ENCODE peak calls at places on chromosomes 6 and 20, in seven cellular contexts. Z is A549, K is AG04450, P is upper lobe of right lung, F is breast epithelium, J is suprapubic skin, S is gastrocnemius medialis. O is an unnamed sample.

GRCh38 chr6:15518057-15518456 is 144.8 kb downstream of the DTNBP1 start:
- DNase-seq in J (peak; percentile 31), Z (no peak), K (no peak), F (no peak), S (no peak), P (peak; percentile 53), O (no peak)

GRCh38 chr20:54479138-54479906 is 3.9 kb downstream of the DOK5 start:
- DNase-seq in P (no peak), K (no peak), S (no peak), J (no peak), Z (no peak), F (no peak), O (no peak)

GRCh38 chr20:1841554-1842140 is 53.6 kb upstream of the SIRPA start:
- DNase-seq in Z (no peak), S (peak; percentile 57), F (no peak), K (no peak), P (no peak), J (no peak), O (peak; percentile 44)

GRCh38 chr6:113315879-113316278 is 541.3 kb upstream of the MARCKS start:
- DNase-seq in S (no peak), F (no peak), Z (no peak), K (no peak), J (no peak), P (no peak), O (no peak)

GRCh38 chr20:10061641-10062040 is 26.9 kb downstream of the ANKEF1 start:
- DNase-seq in P (no peak), F (no peak), J (no peak), S (no peak), Z (no peak), K (no peak), O (no peak)

GRCh38 chr20:53949319-53949839 is 121.0 kb downstream of the BCAS1 start:
- DNase-seq in P (peak; percentile 69), Z (no peak), K (no peak), S (no peak), J (no peak), F (no peak), O (peak; percentile 90)

GRCh38 chr6:139679516-139680179 is 305.2 kb upstream of the CITED2 start:
- DNase-seq in S (no peak), Z (no peak), J (no peak), K (no peak), P (no peak), F (no peak), O (no peak)

GRCh38 chr6:1347187-1347560 is 35.3 kb downstream of the FOXQ1 start:
- DNase-seq in K (no peak), P (no peak), F (no peak), S (no peak), Z (no peak), J (no peak), O (no peak)

GRCh38 chr6:163355471-163355991 is 59.0 kb upstream of the QKI start:
- DNase-seq in S (no peak), J (no peak), F (no peak), K (no peak), Z (no peak), P (peak; percentile 81), O (peak; percentile 27)

GRCh38 chr20:23361108-23361650 is 803 bp upstream of the GZF1 start:
- DNase-seq in J (no peak), P (no peak), K (no peak), Z (peak; percentile 30), F (no peak), S (peak; percentile 47), O (peak; percentile 10)

GRCh38 chr6:19697744-19698290 is 139.4 kb upstream of the ID4 start:
- DNase-seq in S (no peak), P (no peak), J (no peak), K (peak; percentile 41), F (no peak), Z (no peak), O (no peak)

GRCh38 chr20:49853640-49854039 is 41.0 kb downstream of the SLC9A8 start:
- DNase-seq in P (no peak), K (peak; percentile 32), S (peak; percentile 47), F (no peak), J (no peak), Z (no peak), O (peak; percentile 98)

GRCh38 chr6:159691963-159692287 is 1.1 kb downstream of the SOD2 start:
- DNase-seq in Z (no peak), K (no peak), J (no peak), S (no peak), F (no peak), P (no peak), O (peak; percentile 12)

GRCh38 chr20:10532351-10532750 is 97.2 kb downstream of the SLX4IP start:
- DNase-seq in P (no peak), K (no peak), J (no peak), F (no peak), S (no peak), Z (no peak), O (no peak)

GRCh38 chr20:53948383-53949318 is 121.7 kb downstream of the BCAS1 start:
- DNase-seq in K (no peak), F (no peak), J (no peak), S (no peak), Z (no peak), P (no peak), O (no peak)

GRCh38 chr6:109255946-109256628 is 126.2 kb downstream of the CD164 start:
- DNase-seq in K (no peak), P (no peak), S (no peak), Z (no peak), F (no peak), J (no peak), O (no peak)

GRCh38 chr20:41408131-41408789 is 41.6 kb upstream of the EMILIN3 start:
- DNase-seq in F (no peak), J (no peak), Z (no peak), P (no peak), S (peak; percentile 75), K (no peak), O (no peak)

GRCh38 chr6:148747145-148747492 is 289 bp downstream of the UST start:
- DNase-seq in S (peak; percentile 29), K (no peak), Z (peak; percentile 14), J (peak; percentile 81), P (peak; percentile 82), F (peak; percentile 59), O (no peak)

GRCh38 chr6:166626177-166627038 is 643 bp downstream of the RPS6KA2 start:
- DNase-seq in J (no peak), K (no peak), Z (no peak), S (no peak), P (peak; percentile 77), F (peak; percentile 59), O (no peak)

GRCh38 chr6:163392533-163392932 is 22.0 kb upstream of the QKI start:
- DNase-seq in J (no peak), K (no peak), S (no peak), F (no peak), P (no peak), Z (no peak), O (peak; percentile 85)

GRCh38 chr6:168666170-168666569 is 225.2 kb downstream of the SMOC2 start:
- DNase-seq in Z (no peak), J (no peak), S (no peak), F (no peak), K (no peak), P (no peak), O (peak; percentile 60)

GRCh38 chr20:36624068-36624813 is 18.7 kb downstream of the RAB5IF start:
- DNase-seq in K (no peak), P (no peak), F (no peak), S (no peak), J (no peak), Z (no peak), O (no peak)

GRCh38 chr20:55322745-55323144 is 682.6 kb downstream of the CBLN4 start:
- DNase-seq in J (no peak), F (no peak), S (no peak), Z (no peak), K (no peak), P (no peak), O (no peak)

GRCh38 chr20:3312940-3313656 is 74.1 kb upstream of the SLC4A11 start:
- DNase-seq in P (no peak), Z (peak; percentile 24), F (no peak), S (peak; percentile 49), K (no peak), J (no peak), O (peak; percentile 45)

GRCh38 chr6:14272111-14273085 is 154.8 kb downstream of the CD83 start:
- DNase-seq in J (no peak), F (no peak), K (no peak), S (no peak), P (no peak), Z (no peak), O (no peak)

GRCh38 chr6:44739163-44739562 is 351.7 kb downstream of the CDC5L start:
- DNase-seq in P (no peak), K (no peak), S (no peak), Z (no peak), F (no peak), J (no peak), O (no peak)

GRCh38 chr6:44742828-44743372 is 355.4 kb downstream of the CDC5L start:
- DNase-seq in J (no peak), P (no peak), K (no peak), Z (no peak), S (no peak), F (no peak), O (no peak)

GRCh38 chr6:44738652-44739141 is 351.2 kb downstream of the CDC5L start:
- DNase-seq in P (no peak), Z (no peak), S (peak; percentile 25), J (no peak), K (no peak), F (no peak), O (no peak)

GRCh38 chr6:44740566-44741120 is 353.1 kb downstream of the CDC5L start:
- DNase-seq in J (no peak), Z (no peak), K (no peak), S (no peak), P (no peak), F (no peak), O (no peak)

GRCh38 chr6:44742201-44742600 is 354.7 kb downstream of the CDC5L start:
- DNase-seq in S (no peak), J (no peak), P (no peak), K (no peak), Z (no peak), F (no peak), O (no peak)
- TF ChIP-seq CTCF in S (no peak), J (no peak), P (no peak), K (no peak), Z (no peak), F (no peak), O (no peak)

GRCh38 chr6:42443312-42444075 is 8.2 kb downstream of the TRERF1 start:
- DNase-seq in K (no peak), J (peak; percentile 10), P (no peak), Z (no peak), F (no peak), S (no peak), O (no peak)
- H3K27ac ChIP-seq in K (no peak overlapping the region), J (peak overlapping the region; percentile 45), P (no peak overlapping the region), Z (no peak overlapping the region), F (no peak overlapping the region), S (no peak overlapping the region), O (no peak overlapping the region)

GRCh38 chr20:62953167-62953838 is 794 bp downstream of the SLC17A9 start:
- DNase-seq in K (no peak), Z (no peak), J (no peak), S (no peak), F (no peak), P (no peak), O (no peak)
- TF ChIP-seq CTCF in K (no peak), Z (no peak), J (no peak), S (no peak), F (no peak), P (no peak), O (no peak)

DNA sequence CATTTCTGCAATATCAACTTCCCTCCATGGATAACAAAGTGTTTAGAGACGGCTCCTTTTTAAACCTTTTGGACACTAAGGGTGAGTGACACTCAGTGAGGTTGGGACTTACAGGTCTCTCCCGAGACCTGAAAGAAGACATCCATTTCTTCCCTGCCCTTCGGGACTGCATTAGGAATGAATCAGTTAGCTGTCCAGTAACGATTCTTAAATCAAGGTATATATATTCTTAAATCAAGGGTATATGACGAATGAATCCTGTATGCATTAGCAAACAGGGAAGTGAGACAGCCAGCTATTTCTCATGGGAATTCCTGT is 52.9 kb downstream of the EDN1 start:
- DNase-seq in Z (no peak), F (no peak), S (no peak), P (no peak), J (no peak), K (no peak), O (no peak)
- H3K27ac ChIP-seq in Z (peak overlapping the region; percentile 85), F (no peak overlapping the region), S (no peak overlapping the region), P (no peak overlapping the region), J (no peak overlapping the region), K (no peak overlapping the region), O (no peak overlapping the region)

O was measured in RWPE1.